ENCODE peak calls at places on chromosomes 12 and 14, in five cellular contexts. X, D, N, O and U are unnamed samples.

GRCh38 chr14:93903342-93904184 is 23.6 kb upstream of the FAM181A start:
- DNase-seq in O (peak), X (no peak), N (no peak), D (no peak), U (no peak)

GRCh38 chr14:24481622-24482324 is 26.3 kb downstream of the CMA1 start:
- DNase-seq in D (peak), N (peak), X (peak), O (peak), U (no peak)

GRCh38 chr14:75279153-75279738 is 618 bp downstream of the FOS start:
- DNase-seq in O (peak), X (peak), D (peak), N (peak), U (no peak)

GRCh38 chr14:100889641-100890040 is 13.9 kb downstream of the RTL1 start:
- DNase-seq in N (no peak), D (peak), O (no peak), X (no peak), U (peak)

GRCh38 chr14:76768201-76768656 is 7.0 kb downstream of the VASH1 start:
- DNase-seq in O (peak), D (peak), N (peak), X (no peak), U (peak)

GRCh38 chr12:66502911-66503310 is 176.0 kb downstream of the GRIP1 start:
- DNase-seq in D (no peak), X (no peak), O (no peak), N (no peak), U (no peak)

GRCh38 chr12:12403264-12404248 is 46.7 kb downstream of the BORCS5 start:
- DNase-seq in O (no peak), N (no peak), X (no peak), D (no peak), U (no peak)

GRCh38 chr12:62319058-62319457 is 58.9 kb downstream of the USP15 start:
- DNase-seq in O (no peak), N (no peak), D (no peak), X (no peak), U (no peak)